ENCODE peak calls at places on chromosomes 6 and 20, in nine cellular contexts. W, S, X, F, C, T, P, V and I are unnamed samples.

GRCh38 chr20:62755817-62756724 is 40.2 kb upstream of the MRGBP start:
- DNase-seq in W (no peak), S (no peak), X (no peak), F (peak; percentile 8), C (no peak), T (no peak), P (no peak), V (no peak), I (no peak)

GRCh38 chr6:95660544-95660943 is 83.2 kb downstream of the MANEA start:
- DNase-seq in W (no peak), S (no peak), X (no peak), F (no peak), C (no peak), T (no peak), P (no peak), V (no peak), I (no peak)

GRCh38 chr20:37902504-37903313 is at the start of gene VSTM2L:
- DNase-seq in W (no peak), S (peak; percentile 81), X (peak; percentile 91), F (no peak), C (peak; percentile 78), T (peak; percentile 42), P (peak; percentile 72), V (peak; percentile 65), I (no peak)

GRCh38 chr6:90907931-90908655 is 321.2 kb upstream of the MAP3K7 start:
- DNase-seq in W (no peak), S (peak; percentile 60), X (no peak), F (no peak), C (no peak), T (no peak), P (no peak), V (no peak), I (no peak)

GRCh38 chr6:33144373-33144772 is 47.9 kb downstream of the COL11A2 start:
- DNase-seq in W (no peak), S (no peak), X (peak; percentile 86), F (no peak), C (no peak), T (no peak), P (no peak), V (no peak), I (peak; percentile 62)

GRCh38 chr20:41650221-41650948 is 32.2 kb upstream of the CHD6 start:
- DNase-seq in W (no peak), S (no peak), X (no peak), F (no peak), C (no peak), T (no peak), P (no peak), V (peak; percentile 61), I (no peak)

GRCh38 chr6:156796627-156797026 is 19.4 kb downstream of the ARID1B start:
- DNase-seq in W (no peak), S (no peak), X (no peak), F (no peak), C (no peak), T (no peak), P (no peak), V (no peak), I (no peak)

GRCh38 chr6:155510879-155511278 is 55.2 kb upstream of the NOX3 start:
- DNase-seq in W (no peak), S (no peak), X (no peak), F (no peak), C (no peak), T (no peak), P (no peak), V (no peak), I (no peak)

GRCh38 chr6:63764318-63764916 is 128.8 kb downstream of the PHF3 start:
- DNase-seq in W (no peak), S (no peak), X (peak; percentile 52), F (no peak), C (peak; percentile 41), T (no peak), P (peak; percentile 69), V (peak; percentile 65), I (no peak)

GRCh38 chr20:63028461-63028921 is 21.7 kb upstream of the BHLHE23 start:
- DNase-seq in W (no peak), S (no peak), X (no peak), F (no peak), C (no peak), T (no peak), P (no peak), V (no peak), I (no peak)

GRCh38 chr6:151300267-151300930 is 60.6 kb downstream of the AKAP12 start:
- DNase-seq in W (no peak), S (no peak), X (no peak), F (no peak), C (no peak), T (no peak), P (peak; percentile 58), V (no peak), I (no peak)

GRCh38 chr6:153167026-153167891 is 36.2 kb upstream of the RGS17 start:
- DNase-seq in W (no peak), S (peak; percentile 70), X (peak; percentile 68), F (no peak), C (peak; percentile 71), T (no peak), P (peak; percentile 93), V (no peak), I (no peak)

DNA sequence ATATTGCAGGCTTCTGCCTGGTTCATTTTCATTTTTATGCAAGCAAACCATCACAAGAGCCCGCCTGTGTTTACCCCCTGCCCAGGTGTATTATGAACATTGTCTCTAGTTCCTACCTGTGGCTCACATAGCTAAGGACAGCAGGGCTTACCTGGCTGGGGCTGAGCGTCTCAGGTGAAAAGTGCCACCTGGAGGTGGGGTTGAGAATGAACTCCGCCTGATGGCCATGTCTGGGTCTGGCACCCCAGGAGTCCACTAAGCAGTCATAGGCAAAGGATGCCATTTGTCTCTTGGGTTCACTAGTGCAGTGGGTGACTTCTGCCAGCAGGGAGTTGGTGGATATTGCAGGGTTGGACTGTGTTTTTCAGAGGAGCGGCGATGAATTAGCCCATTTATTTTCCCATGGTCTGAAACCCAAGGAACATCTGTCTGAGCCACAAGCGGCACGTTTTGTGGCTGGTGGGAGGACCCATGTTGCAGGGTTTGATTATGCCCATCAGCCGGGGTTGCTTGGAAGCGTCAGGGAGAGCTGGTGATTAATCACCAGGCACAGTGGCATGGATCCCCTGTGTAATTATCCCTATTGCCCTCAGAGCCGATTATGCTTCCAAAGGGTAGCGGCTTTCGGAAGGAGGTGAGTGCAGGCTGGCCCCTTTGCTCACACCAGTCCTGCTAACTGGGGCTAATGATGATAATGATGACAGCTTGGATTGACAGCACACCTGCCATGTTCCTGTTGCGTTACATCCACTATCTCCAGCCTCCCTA is 92.2 kb downstream of the CDH26 start:
- DNase-seq in W (no peak), S (peak; percentile 80), X (no peak), F (no peak), C (no peak), T (no peak), P (no peak), V (peak; percentile 66), I (no peak)
- TF ChIP-seq CTCF in W (peak; percentile 56), S (no peak), X (peak; percentile 10), F (peak; percentile 41), C (peak; percentile 14), T (peak; percentile 41), P (peak; percentile 13), V (peak; percentile 49), I (no peak)

GRCh38 chr6:134063966-134064445 is 11.6 kb upstream of the SLC2A12 start:
- DNase-seq in W (peak; percentile 28), S (peak; percentile 70), X (peak; percentile 81), F (peak; percentile 19), C (peak; percentile 77), T (peak; percentile 66), P (peak; percentile 86), V (peak; percentile 77), I (no peak)

GRCh38 chr6:134064461-134064860 is 12.0 kb upstream of the SLC2A12 start:
- DNase-seq in W (no peak), S (no peak), X (no peak), F (no peak), C (no peak), T (no peak), P (no peak), V (no peak), I (no peak)

GRCh38 chr6:134063121-134063965 is 10.9 kb upstream of the SLC2A12 start:
- DNase-seq in W (no peak), S (no peak), X (no peak), F (no peak), C (no peak), T (no peak), P (peak; percentile 31), V (no peak), I (no peak)

GRCh38 chr6:134061440-134061839 is 9.0 kb upstream of the SLC2A12 start:
- DNase-seq in W (no peak), S (no peak), X (no peak), F (peak; percentile 25), C (no peak), T (no peak), P (no peak), V (no peak), I (no peak)

GRCh38 chr6:134065706-134066105 is 13.3 kb upstream of the SLC2A12 start:
- DNase-seq in W (no peak), S (no peak), X (peak; percentile 58), F (no peak), C (peak; percentile 13), T (peak; percentile 23), P (peak; percentile 41), V (no peak), I (no peak)
- TF ChIP-seq CTCF in W (peak; percentile 42), S (no peak), X (peak; percentile 73), F (peak; percentile 50), C (peak; percentile 39), T (peak; percentile 52), P (peak; percentile 36), V (peak; percentile 13), I (peak; percentile 56)

GRCh38 chr20:12570371-12570770 is 438.4 kb upstream of the SPTLC3 start:
- DNase-seq in W (no peak), S (no peak), X (peak; percentile 84), F (no peak), C (no peak), T (peak; percentile 57), P (no peak), V (peak; percentile 46), I (no peak)
- TF ChIP-seq CTCF in W (peak; percentile 68), S (peak; percentile 36), X (peak; percentile 91), F (no peak), C (no peak), T (peak; percentile 35), P (no peak), V (peak; percentile 43), I (no peak)

GRCh38 chr6:4849628-4850027 is 73.4 kb downstream of the CDYL start:
- DNase-seq in W (no peak), S (no peak), X (no peak), F (no peak), C (no peak), T (no peak), P (no peak), V (no peak), I (no peak)

GRCh38 chr6:4851035-4851434 is 74.8 kb downstream of the CDYL start:
- DNase-seq in W (no peak), S (no peak), X (no peak), F (no peak), C (no peak), T (no peak), P (no peak), V (no peak), I (no peak)

GRCh38 chr6:4846387-4846786 is 70.2 kb downstream of the CDYL start:
- DNase-seq in W (no peak), S (no peak), X (no peak), F (no peak), C (no peak), T (no peak), P (no peak), V (no peak), I (no peak)

GRCh38 chr6:4849214-4849613 is 73.0 kb downstream of the CDYL start:
- DNase-seq in W (no peak), S (no peak), X (no peak), F (no peak), C (no peak), T (no peak), P (no peak), V (no peak), I (no peak)

GRCh38 chr6:4848382-4849068 is 72.3 kb downstream of the CDYL start:
- DNase-seq in W (no peak), S (no peak), X (no peak), F (no peak), C (no peak), T (peak; percentile 23), P (peak; percentile 12), V (peak; percentile 55), I (no peak)
- TF ChIP-seq CTCF in W (peak; percentile 59), S (no peak), X (peak; percentile 29), F (peak; percentile 64), C (peak; percentile 25), T (no peak), P (peak; percentile 22), V (peak; percentile 43), I (peak; percentile 12)